ENCODE peak calls at places on chromosome 11, in six cellular contexts. One of them, this sample, is unnamed.

GRCh38 chr11:119701591-119702260 is 27.3 kb downstream of the NECTIN1 start:
- DNase-seq in posterior vena cava: no peak
- DNase-seq in GM12891: no peak
- DNase-seq in EH: peak
- DNase-seq in non-pigmented ciliary epithelial cell: no peak
- DNase-seq in CD4-positive, CD25-positive, alpha-beta regulatory T cell: no peak
- DNase-seq in this sample: no peak

GRCh38 chr11:35235944-35236666 is 97.1 kb downstream of the CD44 start:
- DNase-seq in posterior vena cava: no peak
- DNase-seq in GM12891: no peak
- DNase-seq in EH: no peak
- DNase-seq in non-pigmented ciliary epithelial cell: no peak
- DNase-seq in CD4-positive, CD25-positive, alpha-beta regulatory T cell: peak
- DNase-seq in this sample: no peak

GRCh38 chr11:945986-946385 is 20.3 kb downstream of the AP2A2 start:
- DNase-seq in posterior vena cava: no peak
- DNase-seq in GM12891: no peak
- DNase-seq in EH: peak
- DNase-seq in non-pigmented ciliary epithelial cell: no peak
- DNase-seq in CD4-positive, CD25-positive, alpha-beta regulatory T cell: no peak
- DNase-seq in this sample: no peak

GRCh38 chr11:78040691-78041379 is 17.8 kb upstream of the KCTD14 start:
- DNase-seq in posterior vena cava: no peak
- DNase-seq in GM12891: no peak
- DNase-seq in EH: peak
- DNase-seq in non-pigmented ciliary epithelial cell: no peak
- DNase-seq in CD4-positive, CD25-positive, alpha-beta regulatory T cell: peak
- DNase-seq in this sample: no peak

GRCh38 chr11:104275992-104276391 is 112.0 kb upstream of the PDGFD start:
- DNase-seq in posterior vena cava: no peak
- DNase-seq in GM12891: no peak
- DNase-seq in EH: no peak
- DNase-seq in non-pigmented ciliary epithelial cell: no peak
- DNase-seq in CD4-positive, CD25-positive, alpha-beta regulatory T cell: no peak
- DNase-seq in this sample: no peak

GRCh38 chr11:3014314-3014938 is 22.3 kb upstream of the NAP1L4 start:
- DNase-seq in posterior vena cava: no peak
- DNase-seq in GM12891: no peak
- DNase-seq in EH: no peak
- DNase-seq in non-pigmented ciliary epithelial cell: no peak
- DNase-seq in CD4-positive, CD25-positive, alpha-beta regulatory T cell: peak
- DNase-seq in this sample: no peak

GRCh38 chr11:66956689-66957290 is 1.4 kb downstream of the PC start:
- DNase-seq in posterior vena cava: peak
- DNase-seq in GM12891: no peak
- DNase-seq in EH: peak
- DNase-seq in non-pigmented ciliary epithelial cell: peak
- DNase-seq in CD4-positive, CD25-positive, alpha-beta regulatory T cell: peak
- DNase-seq in this sample: no peak

GRCh38 chr11:97574976-97575665 is 1185.3 kb downstream of the JRKL start:
- DNase-seq in posterior vena cava: no peak
- DNase-seq in GM12891: no peak
- DNase-seq in EH: no peak
- DNase-seq in non-pigmented ciliary epithelial cell: peak
- DNase-seq in CD4-positive, CD25-positive, alpha-beta regulatory T cell: no peak
- DNase-seq in this sample: no peak

GRCh38 chr11:33375688-33376311 is 118.6 kb downstream of the HIPK3 start:
- DNase-seq in posterior vena cava: no peak
- DNase-seq in GM12891: peak
- DNase-seq in EH: peak
- DNase-seq in non-pigmented ciliary epithelial cell: no peak
- DNase-seq in CD4-positive, CD25-positive, alpha-beta regulatory T cell: no peak
- DNase-seq in this sample: no peak

This sample was measured in GM13976.